ENCODE peak calls at places on chromosomes 13 and 19, in nine cellular contexts. One of them, this sample, is unnamed.
A peak's percentile ranks its signal among the peaks of the same experiment; 100 is the strongest.

GRCh38 chr19:12786149-12786870 is 5.0 kb upstream of the JUNB start:
- DNase-seq in hypothalamus: no peak
- DNase-seq in DND-41: no peak
- DNase-seq in cerebellar nuclear complex: no peak
- DNase-seq in T-helper 1 cell: no peak
- DNase-seq in stimulated activated CD4-positive, alpha-beta T cell treated with anti-CD3 and anti-CD28 coated beads, Interleukin-15, amount 100 ng/mL, for 1 hour: no peak
- DNase-seq in NCI-H82: no peak
- DNase-seq in fibroblast of lung: no peak
- DNase-seq in fibroblast of pulmonary artery: no peak
- DNase-seq in this sample: no peak

GRCh38 chr13:110536006-110536693 is 25.4 kb downstream of the RAB20 start:
- DNase-seq in NCI-H82: no peak
- DNase-seq in DND-41: no peak
- DNase-seq in cerebellar nuclear complex: no peak
- DNase-seq in T-helper 1 cell: no peak
- DNase-seq in fibroblast of lung: no peak
- DNase-seq in stimulated activated CD4-positive, alpha-beta T cell treated with anti-CD3 and anti-CD28 coated beads, Interleukin-15, amount 100 ng/mL, for 1 hour: no peak
- DNase-seq in fibroblast of pulmonary artery: no peak
- DNase-seq in hypothalamus: no peak
- DNase-seq in this sample: no peak

GRCh38 chr13:50611117-50611781 is 232.2 kb downstream of the DLEU7 start:
- DNase-seq in hypothalamus: no peak
- DNase-seq in fibroblast of pulmonary artery: no peak
- DNase-seq in NCI-H82: no peak
- DNase-seq in DND-41: peak; percentile 85
- DNase-seq in cerebellar nuclear complex: no peak
- DNase-seq in fibroblast of lung: no peak
- DNase-seq in stimulated activated CD4-positive, alpha-beta T cell treated with anti-CD3 and anti-CD28 coated beads, Interleukin-15, amount 100 ng/mL, for 1 hour: no peak
- DNase-seq in T-helper 1 cell: no peak
- DNase-seq in this sample: no peak

GRCh38 chr13:50128406-50129048 is 113.3 kb downstream of the KCNRG start:
- DNase-seq in stimulated activated CD4-positive, alpha-beta T cell treated with anti-CD3 and anti-CD28 coated beads, Interleukin-15, amount 100 ng/mL, for 1 hour: no peak
- DNase-seq in fibroblast of pulmonary artery: no peak
- DNase-seq in hypothalamus: no peak
- DNase-seq in T-helper 1 cell: no peak
- DNase-seq in DND-41: no peak
- DNase-seq in NCI-H82: no peak
- DNase-seq in cerebellar nuclear complex: no peak
- DNase-seq in fibroblast of lung: no peak
- DNase-seq in this sample: no peak

GRCh38 chr13:65497265-65497664 is 1732.9 kb downstream of the PCDH9 start:
- DNase-seq in T-helper 1 cell: no peak
- DNase-seq in hypothalamus: no peak
- DNase-seq in NCI-H82: no peak
- DNase-seq in fibroblast of pulmonary artery: peak; percentile 21
- DNase-seq in fibroblast of lung: peak; percentile 76
- DNase-seq in DND-41: no peak
- DNase-seq in cerebellar nuclear complex: no peak
- DNase-seq in stimulated activated CD4-positive, alpha-beta T cell treated with anti-CD3 and anti-CD28 coated beads, Interleukin-15, amount 100 ng/mL, for 1 hour: no peak
- DNase-seq in this sample: no peak

GRCh38 chr19:3692141-3693029 is 7.9 kb downstream of the PIP5K1C start:
- DNase-seq in NCI-H82: peak; percentile 40
- DNase-seq in cerebellar nuclear complex: no peak
- DNase-seq in fibroblast of lung: no peak
- DNase-seq in stimulated activated CD4-positive, alpha-beta T cell treated with anti-CD3 and anti-CD28 coated beads, Interleukin-15, amount 100 ng/mL, for 1 hour: peak; percentile 35
- DNase-seq in hypothalamus: no peak
- DNase-seq in T-helper 1 cell: peak; percentile 37
- DNase-seq in DND-41: peak; percentile 52
- DNase-seq in fibroblast of pulmonary artery: no peak
- DNase-seq in this sample: no peak

GRCh38 chr19:1250374-1251232 is 2.2 kb downstream of the MIDN start:
- DNase-seq in DND-41: peak; percentile 78
- DNase-seq in fibroblast of pulmonary artery: peak; percentile 82
- DNase-seq in NCI-H82: peak; percentile 91
- DNase-seq in hypothalamus: no peak
- DNase-seq in stimulated activated CD4-positive, alpha-beta T cell treated with anti-CD3 and anti-CD28 coated beads, Interleukin-15, amount 100 ng/mL, for 1 hour: no peak
- DNase-seq in cerebellar nuclear complex: no peak
- DNase-seq in T-helper 1 cell: peak; percentile 64
- DNase-seq in fibroblast of lung: peak; percentile 67
- DNase-seq in this sample: peak; percentile 48

GRCh38 chr13:105773887-105774538 is 761.4 kb downstream of the EFNB2 start:
- DNase-seq in fibroblast of pulmonary artery: peak; percentile 21
- DNase-seq in stimulated activated CD4-positive, alpha-beta T cell treated with anti-CD3 and anti-CD28 coated beads, Interleukin-15, amount 100 ng/mL, for 1 hour: no peak
- DNase-seq in hypothalamus: no peak
- DNase-seq in DND-41: peak; percentile 82
- DNase-seq in fibroblast of lung: peak; percentile 97
- DNase-seq in cerebellar nuclear complex: no peak
- DNase-seq in NCI-H82: no peak
- DNase-seq in T-helper 1 cell: no peak
- DNase-seq in this sample: no peak

GRCh38 chr19:2578911-2579677 is 103.2 kb downstream of the GADD45B start:
- DNase-seq in cerebellar nuclear complex: peak; percentile 51
- DNase-seq in hypothalamus: no peak
- DNase-seq in fibroblast of pulmonary artery: peak; percentile 94
- DNase-seq in T-helper 1 cell: peak; percentile 46
- DNase-seq in fibroblast of lung: peak; percentile 91
- DNase-seq in stimulated activated CD4-positive, alpha-beta T cell treated with anti-CD3 and anti-CD28 coated beads, Interleukin-15, amount 100 ng/mL, for 1 hour: peak; percentile 43
- DNase-seq in DND-41: no peak
- DNase-seq in NCI-H82: peak; percentile 38
- DNase-seq in this sample: peak; percentile 48

GRCh38 chr13:113371061-113371460 is 7.1 kb upstream of the GRTP1 start:
- DNase-seq in T-helper 1 cell: no peak
- DNase-seq in NCI-H82: no peak
- DNase-seq in hypothalamus: no peak
- DNase-seq in stimulated activated CD4-positive, alpha-beta T cell treated with anti-CD3 and anti-CD28 coated beads, Interleukin-15, amount 100 ng/mL, for 1 hour: no peak
- DNase-seq in DND-41: no peak
- DNase-seq in cerebellar nuclear complex: no peak
- DNase-seq in fibroblast of lung: no peak
- DNase-seq in fibroblast of pulmonary artery: no peak
- DNase-seq in this sample: no peak

GRCh38 chr13:51541809-51542258 is 42.4 kb upstream of the WDFY2 start:
- DNase-seq in fibroblast of lung: no peak
- DNase-seq in hypothalamus: no peak
- DNase-seq in NCI-H82: peak; percentile 89
- DNase-seq in T-helper 1 cell: no peak
- DNase-seq in fibroblast of pulmonary artery: no peak
- DNase-seq in cerebellar nuclear complex: no peak
- DNase-seq in DND-41: no peak
- DNase-seq in stimulated activated CD4-positive, alpha-beta T cell treated with anti-CD3 and anti-CD28 coated beads, Interleukin-15, amount 100 ng/mL, for 1 hour: no peak
- DNase-seq in this sample: no peak

GRCh38 chr19:45499196-45500180 is 1.2 kb downstream of the PPM1N start:
- DNase-seq in DND-41: peak; percentile 50
- DNase-seq in fibroblast of lung: no peak
- DNase-seq in stimulated activated CD4-positive, alpha-beta T cell treated with anti-CD3 and anti-CD28 coated beads, Interleukin-15, amount 100 ng/mL, for 1 hour: no peak
- DNase-seq in T-helper 1 cell: peak; percentile 40
- DNase-seq in fibroblast of pulmonary artery: no peak
- DNase-seq in hypothalamus: no peak
- DNase-seq in cerebellar nuclear complex: no peak
- DNase-seq in NCI-H82: peak; percentile 99
- DNase-seq in this sample: no peak

GRCh38 chr19:35760711-35761349 is 2.9 kb downstream of the PROSER3 start:
- DNase-seq in T-helper 1 cell: no peak
- DNase-seq in NCI-H82: no peak
- DNase-seq in fibroblast of pulmonary artery: no peak
- DNase-seq in fibroblast of lung: no peak
- DNase-seq in stimulated activated CD4-positive, alpha-beta T cell treated with anti-CD3 and anti-CD28 coated beads, Interleukin-15, amount 100 ng/mL, for 1 hour: no peak
- DNase-seq in DND-41: no peak
- DNase-seq in cerebellar nuclear complex: no peak
- DNase-seq in hypothalamus: no peak
- DNase-seq in this sample: no peak

GRCh38 chr13:34340534-34340933 is 522.6 kb downstream of the RFC3 start:
- DNase-seq in hypothalamus: no peak
- DNase-seq in stimulated activated CD4-positive, alpha-beta T cell treated with anti-CD3 and anti-CD28 coated beads, Interleukin-15, amount 100 ng/mL, for 1 hour: no peak
- DNase-seq in fibroblast of lung: peak; percentile 30
- DNase-seq in DND-41: no peak
- DNase-seq in NCI-H82: no peak
- DNase-seq in cerebellar nuclear complex: no peak
- DNase-seq in fibroblast of pulmonary artery: peak; percentile 57
- DNase-seq in T-helper 1 cell: no peak
- DNase-seq in this sample: no peak

GRCh38 chr19:54481326-54481930 is 8.3 kb upstream of the CDC42EP5 start:
- DNase-seq in DND-41: peak; percentile 47
- DNase-seq in T-helper 1 cell: no peak
- DNase-seq in cerebellar nuclear complex: no peak
- DNase-seq in fibroblast of lung: no peak
- DNase-seq in NCI-H82: peak; percentile 79
- DNase-seq in fibroblast of pulmonary artery: peak; percentile 63
- DNase-seq in hypothalamus: no peak
- DNase-seq in stimulated activated CD4-positive, alpha-beta T cell treated with anti-CD3 and anti-CD28 coated beads, Interleukin-15, amount 100 ng/mL, for 1 hour: no peak
- DNase-seq in this sample: peak; percentile 60

GRCh38 chr13:28560612-28561011 is 65.7 kb upstream of the FLT1 start:
- DNase-seq in stimulated activated CD4-positive, alpha-beta T cell treated with anti-CD3 and anti-CD28 coated beads, Interleukin-15, amount 100 ng/mL, for 1 hour: no peak
- DNase-seq in fibroblast of pulmonary artery: no peak
- DNase-seq in cerebellar nuclear complex: no peak
- DNase-seq in hypothalamus: no peak
- DNase-seq in T-helper 1 cell: no peak
- DNase-seq in NCI-H82: no peak
- DNase-seq in fibroblast of lung: no peak
- DNase-seq in DND-41: no peak
- DNase-seq in this sample: no peak

GRCh38 chr13:41520016-41520698 is 62.8 kb downstream of the RGCC start:
- DNase-seq in hypothalamus: no peak
- DNase-seq in fibroblast of lung: no peak
- DNase-seq in fibroblast of pulmonary artery: no peak
- DNase-seq in DND-41: no peak
- DNase-seq in stimulated activated CD4-positive, alpha-beta T cell treated with anti-CD3 and anti-CD28 coated beads, Interleukin-15, amount 100 ng/mL, for 1 hour: no peak
- DNase-seq in T-helper 1 cell: no peak
- DNase-seq in NCI-H82: no peak
- DNase-seq in cerebellar nuclear complex: no peak
- DNase-seq in this sample: no peak

GRCh38 chr19:33414667-33415605 is 41.4 kb downstream of the CEBPG start:
- DNase-seq in T-helper 1 cell: no peak
- DNase-seq in hypothalamus: no peak
- DNase-seq in fibroblast of pulmonary artery: no peak
- DNase-seq in DND-41: no peak
- DNase-seq in cerebellar nuclear complex: no peak
- DNase-seq in NCI-H82: no peak
- DNase-seq in stimulated activated CD4-positive, alpha-beta T cell treated with anti-CD3 and anti-CD28 coated beads, Interleukin-15, amount 100 ng/mL, for 1 hour: no peak
- DNase-seq in fibroblast of lung: no peak
- DNase-seq in this sample: no peak

GRCh38 chr19:44745386-44745831 is 3.1 kb upstream of the BCL3 start:
- DNase-seq in hypothalamus: no peak
- DNase-seq in cerebellar nuclear complex: no peak
- DNase-seq in stimulated activated CD4-positive, alpha-beta T cell treated with anti-CD3 and anti-CD28 coated beads, Interleukin-15, amount 100 ng/mL, for 1 hour: no peak
- DNase-seq in T-helper 1 cell: no peak
- DNase-seq in fibroblast of lung: peak; percentile 82
- DNase-seq in NCI-H82: peak; percentile 55
- DNase-seq in DND-41: no peak
- DNase-seq in fibroblast of pulmonary artery: peak; percentile 92
- DNase-seq in this sample: no peak

GRCh38 chr19:30064021-30064699 is 122.1 kb downstream of the URI1 start:
- DNase-seq in DND-41: no peak
- DNase-seq in NCI-H82: no peak
- DNase-seq in stimulated activated CD4-positive, alpha-beta T cell treated with anti-CD3 and anti-CD28 coated beads, Interleukin-15, amount 100 ng/mL, for 1 hour: no peak
- DNase-seq in T-helper 1 cell: no peak
- DNase-seq in fibroblast of pulmonary artery: no peak
- DNase-seq in hypothalamus: no peak
- DNase-seq in fibroblast of lung: no peak
- DNase-seq in cerebellar nuclear complex: peak; percentile 15
- DNase-seq in this sample: no peak

GRCh38 chr19:12703056-12703455 is 6.6 kb upstream of the FBXW9 start:
- DNase-seq in fibroblast of lung: peak; percentile 34
- DNase-seq in NCI-H82: peak; percentile 97
- DNase-seq in T-helper 1 cell: no peak
- DNase-seq in fibroblast of pulmonary artery: peak; percentile 56
- DNase-seq in hypothalamus: no peak
- DNase-seq in DND-41: peak; percentile 82
- DNase-seq in stimulated activated CD4-positive, alpha-beta T cell treated with anti-CD3 and anti-CD28 coated beads, Interleukin-15, amount 100 ng/mL, for 1 hour: no peak
- DNase-seq in cerebellar nuclear complex: no peak
- DNase-seq in this sample: peak; percentile 82

GRCh38 chr19:18972851-18973250 is 31.8 kb upstream of the HOMER3 start:
- DNase-seq in NCI-H82: no peak
- DNase-seq in stimulated activated CD4-positive, alpha-beta T cell treated with anti-CD3 and anti-CD28 coated beads, Interleukin-15, amount 100 ng/mL, for 1 hour: no peak
- DNase-seq in T-helper 1 cell: no peak
- DNase-seq in DND-41: no peak
- DNase-seq in fibroblast of lung: no peak
- DNase-seq in hypothalamus: no peak
- DNase-seq in fibroblast of pulmonary artery: peak; percentile 51
- DNase-seq in cerebellar nuclear complex: no peak
- DNase-seq in this sample: no peak

GRCh38 chr19:16355293-16356043 is 30.8 kb downstream of the KLF2 start:
- DNase-seq in hypothalamus: no peak
- DNase-seq in fibroblast of lung: peak; percentile 19
- DNase-seq in stimulated activated CD4-positive, alpha-beta T cell treated with anti-CD3 and anti-CD28 coated beads, Interleukin-15, amount 100 ng/mL, for 1 hour: no peak
- DNase-seq in NCI-H82: no peak
- DNase-seq in fibroblast of pulmonary artery: peak; percentile 62
- DNase-seq in T-helper 1 cell: no peak
- DNase-seq in DND-41: no peak
- DNase-seq in cerebellar nuclear complex: no peak
- DNase-seq in this sample: no peak

GRCh38 chr13:109146912-109147624 is 517.7 kb downstream of the MYO16 start:
- DNase-seq in fibroblast of pulmonary artery: peak; percentile 80
- DNase-seq in DND-41: no peak
- DNase-seq in NCI-H82: peak; percentile 51
- DNase-seq in hypothalamus: no peak
- DNase-seq in stimulated activated CD4-positive, alpha-beta T cell treated with anti-CD3 and anti-CD28 coated beads, Interleukin-15, amount 100 ng/mL, for 1 hour: no peak
- DNase-seq in T-helper 1 cell: no peak
- DNase-seq in fibroblast of lung: peak; percentile 96
- DNase-seq in cerebellar nuclear complex: no peak
- DNase-seq in this sample: no peak

GRCh38 chr13:95354680-95355487 is 53.6 kb upstream of the ABCC4 start:
- DNase-seq in T-helper 1 cell: no peak
- DNase-seq in DND-41: no peak
- DNase-seq in cerebellar nuclear complex: no peak
- DNase-seq in hypothalamus: no peak
- DNase-seq in fibroblast of lung: peak; percentile 12
- DNase-seq in fibroblast of pulmonary artery: peak; percentile 43
- DNase-seq in NCI-H82: no peak
- DNase-seq in stimulated activated CD4-positive, alpha-beta T cell treated with anti-CD3 and anti-CD28 coated beads, Interleukin-15, amount 100 ng/mL, for 1 hour: no peak
- DNase-seq in this sample: no peak

GRCh38 chr19:511101-511841 is 4.0 kb downstream of the TPGS1 start:
- DNase-seq in cerebellar nuclear complex: no peak
- DNase-seq in stimulated activated CD4-positive, alpha-beta T cell treated with anti-CD3 and anti-CD28 coated beads, Interleukin-15, amount 100 ng/mL, for 1 hour: peak; percentile 71
- DNase-seq in hypothalamus: no peak
- DNase-seq in NCI-H82: no peak
- DNase-seq in fibroblast of pulmonary artery: peak; percentile 72
- DNase-seq in DND-41: peak; percentile 96
- DNase-seq in fibroblast of lung: peak; percentile 79
- DNase-seq in T-helper 1 cell: peak; percentile 89
- DNase-seq in this sample: peak; percentile 98

GRCh38 chr13:40204246-40204645 is 462.2 kb downstream of the FOXO1 start:
- DNase-seq in cerebellar nuclear complex: no peak
- DNase-seq in fibroblast of pulmonary artery: no peak
- DNase-seq in stimulated activated CD4-positive, alpha-beta T cell treated with anti-CD3 and anti-CD28 coated beads, Interleukin-15, amount 100 ng/mL, for 1 hour: no peak
- DNase-seq in NCI-H82: no peak
- DNase-seq in fibroblast of lung: no peak
- DNase-seq in T-helper 1 cell: no peak
- DNase-seq in hypothalamus: no peak
- DNase-seq in DND-41: no peak
- DNase-seq in this sample: no peak

GRCh38 chr19:16445238-16446107 is 26.3 kb downstream of the EPS15L1 start:
- DNase-seq in stimulated activated CD4-positive, alpha-beta T cell treated with anti-CD3 and anti-CD28 coated beads, Interleukin-15, amount 100 ng/mL, for 1 hour: no peak
- DNase-seq in fibroblast of lung: peak; percentile 61
- DNase-seq in NCI-H82: peak; percentile 46
- DNase-seq in T-helper 1 cell: no peak
- DNase-seq in fibroblast of pulmonary artery: no peak
- DNase-seq in DND-41: no peak
- DNase-seq in cerebellar nuclear complex: no peak
- DNase-seq in hypothalamus: no peak
- DNase-seq in this sample: no peak

GRCh38 chr13:106083620-106084350 is 451.7 kb downstream of the EFNB2 start:
- DNase-seq in cerebellar nuclear complex: no peak
- DNase-seq in NCI-H82: peak; percentile 62
- DNase-seq in T-helper 1 cell: no peak
- DNase-seq in fibroblast of pulmonary artery: peak; percentile 66
- DNase-seq in hypothalamus: no peak
- DNase-seq in stimulated activated CD4-positive, alpha-beta T cell treated with anti-CD3 and anti-CD28 coated beads, Interleukin-15, amount 100 ng/mL, for 1 hour: no peak
- DNase-seq in fibroblast of lung: peak; percentile 47
- DNase-seq in DND-41: no peak
- DNase-seq in this sample: no peak

GRCh38 chr13:42553098-42554046 is 20.6 kb upstream of the TNFSF11 start:
- DNase-seq in DND-41: no peak
- DNase-seq in hypothalamus: no peak
- DNase-seq in NCI-H82: no peak
- DNase-seq in stimulated activated CD4-positive, alpha-beta T cell treated with anti-CD3 and anti-CD28 coated beads, Interleukin-15, amount 100 ng/mL, for 1 hour: no peak
- DNase-seq in fibroblast of pulmonary artery: peak; percentile 64
- DNase-seq in fibroblast of lung: peak; percentile 64
- DNase-seq in cerebellar nuclear complex: no peak
- DNase-seq in T-helper 1 cell: no peak
- DNase-seq in this sample: no peak

GRCh38 chr19:55467236-55468053 is 2.9 kb upstream of the C19orf85 start:
- DNase-seq in fibroblast of pulmonary artery: peak; percentile 82
- DNase-seq in stimulated activated CD4-positive, alpha-beta T cell treated with anti-CD3 and anti-CD28 coated beads, Interleukin-15, amount 100 ng/mL, for 1 hour: peak; percentile 45
- DNase-seq in hypothalamus: no peak
- DNase-seq in cerebellar nuclear complex: no peak
- DNase-seq in T-helper 1 cell: peak; percentile 66
- DNase-seq in fibroblast of lung: peak; percentile 41
- DNase-seq in NCI-H82: peak; percentile 37
- DNase-seq in DND-41: peak; percentile 48
- DNase-seq in this sample: no peak